ENCODE peak calls at places on chromosomes 6 and 20, in four cellular contexts. J, O, V and N are unnamed samples.
A peak's percentile ranks its signal among the peaks of the same experiment; 100 is the strongest.

GRCh38 chr6:77389402-77389801 is 73.9 kb downstream of the HTR1B start:
- DNase-seq in O (no peak), J (no peak), V (no peak), N (no peak)

GRCh38 chr6:32837651-32838113 is 857 bp downstream of the TAP2 start:
- DNase-seq in V (no peak), J (no peak), O (no peak), N (no peak)

GRCh38 chr20:34705008-34705382 is 851 bp downstream of the TP53INP2 start:
- DNase-seq in O (no peak), V (no peak), J (no peak), N (no peak)

GRCh38 chr6:133705731-133706130 is 183.2 kb upstream of the TCF21 start:
- DNase-seq in V (no peak), J (no peak), O (no peak), N (no peak)

GRCh38 chr20:16062661-16063591 is 510.3 kb downstream of the KIF16B start:
- DNase-seq in J (no peak), O (no peak), V (no peak), N (no peak)

GRCh38 chr6:55578537-55579363 is at the start of gene HMGCLL1:
- DNase-seq in V (peak; percentile 79), J (peak; percentile 53), O (no peak), N (peak; percentile 73)

GRCh38 chr6:28794175-28795002 is 129.4 kb downstream of the TRIM27 start:
- DNase-seq in O (peak; percentile 29), J (no peak), V (no peak), N (no peak)

GRCh38 chr20:56646599-56646998 is 17.5 kb downstream of the TFAP2C start:
- DNase-seq in O (no peak), J (no peak), V (no peak), N (no peak)

GRCh38 chr6:139973602-139974373 is 599.3 kb upstream of the CITED2 start:
- DNase-seq in O (no peak), J (no peak), V (no peak), N (no peak)

GRCh38 chr6:128807577-128807976 is 75.4 kb upstream of the LAMA2 start:
- DNase-seq in V (no peak), O (peak; percentile 16), J (no peak), N (no peak)

GRCh38 chr6:20789162-20789561 is 254.9 kb downstream of the CDKAL1 start:
- DNase-seq in J (no peak), V (no peak), O (no peak), N (no peak)

GRCh38 chr20:38588303-38588702 is 7.3 kb downstream of the ADIG start:
- DNase-seq in J (no peak), O (no peak), V (no peak), N (no peak)

GRCh38 chr6:166540631-166541331 is 45.7 kb downstream of the RAMACL start:
- DNase-seq in V (no peak), J (no peak), O (no peak), N (no peak)

GRCh38 chr20:4513720-4514119 is 208.0 kb upstream of the PRND start:
- DNase-seq in V (no peak), J (no peak), O (no peak), N (no peak)

GRCh38 chr6:160534050-160534696 is 129.9 kb downstream of the LPA start:
- DNase-seq in V (peak; percentile 80), O (peak; percentile 52), J (peak; percentile 69), N (no peak)

GRCh38 chr20:24701668-24702067 is 232.2 kb downstream of the SYNDIG1 start:
- DNase-seq in J (no peak), O (no peak), V (no peak), N (no peak)

GRCh38 chr6:36131517-36132220 is 1.4 kb downstream of the MAPK13 start:
- DNase-seq in O (peak; percentile 84), V (no peak), J (peak; percentile 72), N (no peak)

GRCh38 chr6:24908555-24908954 is 27.2 kb downstream of the RIPOR2 start:
- DNase-seq in V (no peak), O (no peak), J (no peak), N (no peak)

GRCh38 chr20:47007826-47008655 is 113.4 kb downstream of the EYA2 start:
- DNase-seq in V (no peak), O (no peak), J (no peak), N (no peak)

GRCh38 chr6:140537211-140537610 is 1162.8 kb upstream of the CITED2 start:
- DNase-seq in V (no peak), J (no peak), O (no peak), N (no peak)

GRCh38 chr6:1325471-1326309 is 13.8 kb downstream of the FOXQ1 start:
- DNase-seq in J (no peak), V (no peak), O (peak; percentile 99), N (no peak)

GRCh38 chr6:44561832-44562496 is 174.5 kb downstream of the CDC5L start:
- DNase-seq in O (no peak), J (no peak), V (no peak), N (no peak)

GRCh38 chr6:13669476-13669875 is 42.2 kb downstream of the RANBP9 start:
- DNase-seq in O (no peak), V (no peak), J (no peak), N (no peak)

GRCh38 chr20:8020314-8021079 is 936 bp upstream of the TMX4 start:
- DNase-seq in V (no peak), O (peak; percentile 23), J (no peak), N (no peak)

GRCh38 chr6:9540534-9541126 is 874.2 kb downstream of the TFAP2A start:
- DNase-seq in J (no peak), V (no peak), O (peak; percentile 20), N (no peak)

GRCh38 chr6:140344149-140344913 is 969.9 kb upstream of the CITED2 start:
- DNase-seq in O (peak; percentile 6), J (no peak), V (no peak), N (no peak)

GRCh38 chr6:127566671-127567070 is 10.3 kb upstream of the C6orf58 start:
- DNase-seq in O (no peak), J (no peak), V (no peak), N (no peak)

GRCh38 chr20:9829835-9830234 is 9.0 kb downstream of the PAK5 start:
- DNase-seq in O (no peak), V (no peak), J (no peak), N (no peak)

GRCh38 chr6:168616807-168617756 is 176.1 kb downstream of the SMOC2 start:
- DNase-seq in V (no peak), O (no peak), J (no peak), N (no peak)

GRCh38 chr6:33971580-33971979 is 167.8 kb upstream of the MLN start:
- DNase-seq in J (no peak), V (no peak), O (no peak), N (no peak)

GRCh38 chr6:55496201-55496600 is 82.8 kb downstream of the HMGCLL1 start:
- DNase-seq in O (no peak), V (no peak), J (no peak), N (no peak)

GRCh38 chr20:13825465-13825864 is 40.6 kb downstream of the NDUFAF5 start:
- DNase-seq in O (no peak), V (no peak), J (no peak), N (no peak)

GRCh38 chr20:13819885-13820645 is 35.2 kb downstream of the NDUFAF5 start:
- DNase-seq in O (peak; percentile 70), J (no peak), V (peak; percentile 8), N (no peak)

GRCh38 chr20:13821876-13822275 is 37.0 kb downstream of the NDUFAF5 start:
- DNase-seq in V (no peak), O (no peak), J (no peak), N (no peak)

GRCh38 chr20:13824459-13824858 is 39.6 kb downstream of the NDUFAF5 start:
- DNase-seq in J (no peak), V (no peak), O (no peak), N (no peak)

DNA sequence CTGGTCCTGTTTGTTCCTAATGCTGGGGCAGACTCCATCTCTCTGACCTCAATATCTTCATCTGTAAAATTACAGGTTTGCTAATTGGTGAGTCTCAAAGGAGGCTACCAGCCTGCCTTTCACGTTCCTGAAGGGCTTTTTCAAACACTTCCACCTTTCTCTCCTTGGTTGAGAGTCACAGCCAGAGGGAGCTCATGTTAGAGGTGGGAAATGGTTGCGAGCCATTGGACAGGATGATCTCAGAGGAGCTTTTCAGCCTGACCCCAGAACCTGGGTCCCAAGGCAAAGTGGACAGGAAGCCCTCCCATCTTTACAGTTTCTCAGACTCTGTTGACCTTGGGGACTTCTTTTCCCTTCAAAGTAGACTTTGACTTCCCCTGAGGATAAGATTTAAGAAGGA is 37.6 kb downstream of the NDUFAF5 start:
- DNase-seq in V (no peak), J (no peak), O (no peak), N (no peak)
- TF ChIP-seq CTCF in V (no peak), J (no peak), O (peak; percentile 27), N (peak; percentile 23)

GRCh38 chr6:89638320-89639195 is at the start of gene LYRM2:
- DNase-seq in V (peak; percentile 94), O (peak; percentile 84), J (peak; percentile 96), N (peak; percentile 98)
- TF ChIP-seq CTCF in V (no peak), O (peak; percentile 24), J (no peak), N (peak; percentile 34)

GRCh38 chr20:62623488-62624324 is 18.6 kb upstream of the SLCO4A1 start:
- DNase-seq in V (peak; percentile 86), J (peak; percentile 97), O (peak; percentile 98), N (no peak)
- TF ChIP-seq CTCF in V (no peak), J (peak; percentile 10), O (peak; percentile 6), N (no peak)

GRCh38 chr6:41021832-41022231 is 17.2 kb downstream of the UNC5CL start:
- DNase-seq in O (peak; percentile 71), V (no peak), J (no peak), N (no peak)
- TF ChIP-seq CTCF in O (peak; percentile 89), V (no peak), J (no peak), N (peak; percentile 70)